ENCODE peak calls at places on chromosomes 7 and 10, in nine cellular contexts. L is gastrocnemius medialis, I is GM12892, E is ovary, B is IMR-90, T is Peyer's patch, V is GM12891, D is esophagus muscularis mucosa, N is stomach. Y is an unnamed sample.

GRCh38 chr10:104327745-104328635 is 10.3 kb downstream of the ITPRIP start:
- DNase-seq in L (no peak), T (no peak), D (no peak), E (peak), B (peak), N (no peak), I (no peak), V (no peak), Y (no peak)

GRCh38 chr7:3056713-3057388 is 13.2 kb upstream of the CARD11 start:
- DNase-seq in N (no peak), L (no peak), B (no peak), I (no peak), D (no peak), T (no peak), V (no peak), E (no peak), Y (no peak)

GRCh38 chr10:120963053-120963533 is 111.9 kb downstream of the WDR11 start:
- DNase-seq in I (no peak), D (no peak), E (no peak), V (no peak), L (no peak), T (peak), N (no peak), B (no peak), Y (no peak)

GRCh38 chr7:101126651-101127459 is at the start of gene SERPINE1:
- DNase-seq in B (peak), D (peak), V (peak), L (peak), T (peak), I (peak), E (peak), N (peak), Y (peak)

GRCh38 chr10:49321021-49321420 is 22.1 kb downstream of the C10orf71 start:
- DNase-seq in T (no peak), D (no peak), B (no peak), E (no peak), V (no peak), L (no peak), N (no peak), I (no peak), Y (no peak)

GRCh38 chr10:113533801-113534200 is 19.1 kb upstream of the HABP2 start:
- DNase-seq in B (no peak), D (no peak), N (no peak), I (no peak), E (no peak), L (no peak), V (no peak), T (no peak), Y (no peak)

GRCh38 chr10:109968954-109969644 is 38.7 kb upstream of the ADD3 start:
- DNase-seq in T (peak), D (no peak), L (no peak), B (no peak), E (peak), V (no peak), N (peak), I (no peak), Y (no peak)

GRCh38 chr10:43905502-43906236 is 257.0 kb upstream of the ZNF32 start:
- DNase-seq in N (no peak), L (no peak), I (no peak), D (peak), B (peak), E (peak), T (no peak), V (no peak), Y (no peak)

GRCh38 chr10:10017716-10018115 is 1000.0 kb upstream of the CELF2 start:
- DNase-seq in N (no peak), T (no peak), B (no peak), L (no peak), V (no peak), D (no peak), E (no peak), I (no peak), Y (no peak)

GRCh38 chr7:23687011-23687410 is 7.0 kb downstream of the FAM221A start:
- DNase-seq in T (no peak), I (no peak), V (no peak), B (peak), L (no peak), N (peak), E (no peak), D (no peak), Y (no peak)

DNA sequence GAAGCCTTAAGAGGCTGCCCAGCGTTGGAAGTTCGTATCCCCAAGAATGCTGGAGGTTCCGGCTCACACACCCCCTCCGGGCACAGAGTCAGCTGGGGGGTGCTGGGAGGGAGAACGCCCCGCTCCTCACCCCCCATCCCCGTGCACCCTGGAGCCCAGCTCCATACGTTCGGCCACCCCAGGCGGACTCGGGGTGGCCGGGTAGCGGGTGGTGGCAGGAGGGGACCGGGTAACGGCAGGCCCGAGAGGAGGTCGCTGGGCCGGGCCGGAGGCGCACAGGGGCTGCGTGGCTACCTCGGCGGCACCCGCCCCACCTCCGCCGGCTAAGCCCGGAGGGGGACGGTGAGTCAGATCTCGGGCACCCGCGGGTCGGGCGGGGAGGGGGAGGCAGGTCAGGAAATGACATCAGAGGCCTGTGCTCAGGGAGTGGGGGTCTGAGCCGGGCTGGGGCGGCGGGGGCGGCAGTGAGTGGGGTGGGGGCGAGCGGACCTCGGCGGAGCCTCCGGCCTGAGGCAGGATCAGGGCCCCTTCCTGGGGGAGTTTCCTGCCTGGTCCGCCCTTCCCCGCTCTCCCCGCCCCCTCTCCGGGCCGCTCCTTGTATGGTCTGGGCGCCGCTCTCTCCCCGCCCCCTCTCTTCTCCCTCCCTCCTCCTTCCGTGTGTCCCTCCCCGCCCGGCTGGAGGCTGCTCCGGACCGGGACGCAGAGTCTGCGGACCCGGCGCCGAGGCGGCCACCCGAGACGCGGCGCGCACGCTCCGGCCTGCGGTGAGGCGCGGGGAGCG is at the start of gene ZYX:
- DNase-seq in B (peak), L (peak), I (peak), N (peak), E (peak), V (peak), T (peak), D (peak), Y (peak)
- TF ChIP-seq POLR2A in B (peak), L (peak), I (peak), N (no peak), E (peak), V (no peak), T (peak), D (peak), Y (peak)

GRCh38 chr7:17507717-17508116 is 209.3 kb downstream of the AHR start:
- DNase-seq in V (no peak), I (no peak), B (no peak), T (no peak), L (no peak), N (no peak), D (no peak), E (no peak), Y (no peak)

GRCh38 chr7:17502209-17502810 is 203.9 kb downstream of the AHR start:
- DNase-seq in T (no peak), L (no peak), D (no peak), N (no peak), V (no peak), B (no peak), I (no peak), E (no peak), Y (no peak)

GRCh38 chr7:17501461-17502208 is 203.2 kb downstream of the AHR start:
- DNase-seq in T (no peak), V (no peak), L (no peak), I (no peak), D (no peak), E (no peak), N (no peak), B (peak), Y (no peak)

GRCh38 chr7:17506601-17507000 is 208.1 kb downstream of the AHR start:
- DNase-seq in T (no peak), I (no peak), V (no peak), D (no peak), L (no peak), N (no peak), E (no peak), B (no peak), Y (no peak)

GRCh38 chr7:17506090-17506489 is 207.6 kb downstream of the AHR start:
- DNase-seq in E (no peak), D (no peak), V (no peak), N (peak), B (peak), I (no peak), L (no peak), T (no peak), Y (no peak)
- TF ChIP-seq POLR2A in E (no peak), D (no peak), V (no peak), N (no peak), B (no peak), I (no peak), L (no peak), T (no peak), Y (no peak)

GRCh38 chr10:33273295-33274002 is 61.0 kb downstream of the NRP1 start:
- DNase-seq in V (no peak), L (peak), I (no peak), D (peak), N (peak), B (peak), E (peak), T (peak), Y (no peak)
- TF ChIP-seq POLR2A in V (no peak), L (no peak), I (no peak), D (no peak), N (no peak), B (peak), E (no peak), T (no peak), Y (no peak)

GRCh38 chr10:93596539-93596938 is 4.5 kb downstream of the RBP4 start:
- DNase-seq in N (no peak), E (no peak), T (no peak), B (no peak), D (no peak), V (no peak), I (no peak), L (no peak), Y (no peak)
- TF ChIP-seq POLR2A in N (no peak), E (no peak), T (no peak), B (no peak), D (no peak), V (no peak), I (no peak), L (no peak), Y (no peak)

GRCh38 chr10:68077026-68077425 is 1.9 kb upstream of the HERC4 start:
- DNase-seq in N (no peak), L (no peak), I (no peak), E (no peak), V (no peak), B (no peak), D (no peak), T (no peak), Y (no peak)

GRCh38 chr10:68073631-68074403 is 1.3 kb downstream of the HERC4 start:
- DNase-seq in E (no peak), D (no peak), B (peak), N (no peak), T (no peak), L (no peak), V (no peak), I (no peak), Y (no peak)

GRCh38 chr10:68075550-68076004 is 494 bp upstream of the HERC4 start:
- DNase-seq in N (no peak), L (no peak), V (no peak), I (no peak), B (no peak), E (no peak), T (no peak), D (no peak), Y (no peak)

GRCh38 chr10:68074404-68074774 is 694 bp downstream of the HERC4 start:
- DNase-seq in E (no peak), I (no peak), V (no peak), D (no peak), B (no peak), T (no peak), N (no peak), L (no peak), Y (no peak)

DNA sequence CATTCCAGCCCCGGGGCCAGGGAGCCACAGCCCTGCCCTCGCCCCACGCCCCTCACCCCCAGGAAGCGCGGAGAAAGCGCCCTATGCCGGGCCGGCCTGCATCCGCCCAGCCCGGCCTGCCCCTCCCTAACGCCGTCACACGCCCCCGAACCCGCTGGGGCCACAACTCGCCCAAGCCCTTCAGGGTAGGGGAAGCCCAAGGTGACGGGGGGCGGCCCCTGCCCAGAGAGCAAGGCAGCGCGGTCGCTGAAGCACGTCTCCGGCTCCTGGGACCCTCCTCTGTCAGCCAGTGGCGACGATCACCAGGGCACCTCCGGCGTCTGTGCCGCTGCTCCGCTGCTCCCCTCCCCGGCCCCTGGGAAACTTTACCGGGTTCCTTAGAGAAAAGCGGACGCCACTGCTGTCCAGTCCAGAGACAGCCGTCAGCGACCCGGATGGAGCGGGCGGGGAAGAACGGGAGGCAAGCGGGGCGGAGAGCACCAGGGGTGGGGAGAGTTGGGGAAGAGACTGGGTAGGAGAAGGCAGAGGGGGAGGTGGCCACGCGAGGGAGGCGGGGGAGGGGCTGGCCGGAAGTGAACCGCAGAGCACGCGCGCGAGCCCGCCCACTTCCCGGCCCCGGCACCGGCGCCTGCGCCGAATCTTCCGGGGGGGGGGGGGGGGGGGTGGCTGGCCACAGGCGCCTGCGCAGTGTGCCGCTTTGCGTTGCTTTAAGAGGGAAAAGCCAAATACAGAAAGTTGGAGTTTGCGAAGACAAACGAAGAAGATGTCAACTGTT is at the start of gene HERC4:
- DNase-seq in D (peak), V (peak), T (peak), B (peak), E (peak), I (peak), L (peak), N (peak), Y (peak)
- TF ChIP-seq POLR2A in D (peak), V (peak), T (peak), B (peak), E (peak), I (peak), L (peak), N (no peak), Y (no peak)

GRCh38 chr7:112453505-112454171 is 3.4 kb downstream of the IFRD1 start:
- DNase-seq in V (no peak), E (no peak), B (peak), N (no peak), L (no peak), D (no peak), I (no peak), T (no peak), Y (no peak)

GRCh38 chr7:112449353-112449752 is 907 bp upstream of the IFRD1 start:
- DNase-seq in I (no peak), L (peak), E (no peak), N (peak), D (no peak), T (no peak), V (no peak), B (peak), Y (no peak)

GRCh38 chr7:112450807-112451661 is 774 bp downstream of the IFRD1 start:
- DNase-seq in D (peak), V (peak), B (peak), L (peak), E (peak), I (peak), N (peak), T (peak), Y (peak)

GRCh38 chr7:112449902-112450806 is at the start of gene IFRD1:
- DNase-seq in D (peak), T (peak), B (peak), I (peak), N (peak), E (peak), L (peak), V (peak), Y (peak)

GRCh38 chr7:112452102-112452888 is 2.0 kb downstream of the IFRD1 start:
- DNase-seq in E (peak), V (no peak), L (peak), B (peak), T (peak), N (peak), I (peak), D (no peak), Y (no peak)
- TF ChIP-seq POLR2A in E (no peak), V (peak), L (peak), B (peak), T (no peak), N (no peak), I (no peak), D (no peak), Y (no peak)